ENCODE peak calls at places on chromosomes 11 and 22, in four cellular contexts. O, V, N and U are unnamed samples. For H4K20me1 and H3K36me3, the result is how much of the 10 kb centered on the place peaks cover.

GRCh38 chr11:33033493-33033892 is 5.9 kb upstream of the TCP11L1 start:
- DNase-seq in O (no peak), V (no peak), N (no peak), U (no peak)

GRCh38 chr22:35023692-35024363 is 42.1 kb upstream of the ISX start:
- DNase-seq in V (peak), N (peak), O (peak), U (peak)

GRCh38 chr11:87778341-87778740 is 396.9 kb downstream of the RAB38 start:
- DNase-seq in N (no peak), O (no peak), V (peak), U (no peak)

GRCh38 chr11:88475991-88476418 is 138.5 kb upstream of the CTSC start:
- DNase-seq in N (no peak), V (peak), O (no peak), U (no peak)

GRCh38 chr11:113647856-113648255 is 58.3 kb downstream of the TMPRSS5 start:
- DNase-seq in O (no peak), V (peak), N (no peak), U (no peak)

GRCh38 chr11:103608566-103608965 is 427.9 kb upstream of the DDI1 start:
- DNase-seq in V (peak), N (no peak), O (peak), U (no peak)

GRCh38 chr22:22342697-22343602 is 98.4 kb downstream of the VPREB1 start:
- DNase-seq in V (peak), N (peak), O (peak), U (peak)

GRCh38 chr11:35943761-35944502 is at the start of gene LDLRAD3:
- DNase-seq in V (peak), O (peak), N (peak), U (peak)

GRCh38 chr11:925496-926301 is at the start of gene AP2A2:
- DNase-seq in N (peak), V (peak), O (peak), U (peak)

GRCh38 chr11:35598254-35599125 is 19.8 kb upstream of the FJX1 start:
- DNase-seq in N (no peak), V (no peak), O (no peak), U (no peak)

GRCh38 chr22:27578937-27579617 is 222.5 kb downstream of the MN1 start:
- DNase-seq in N (no peak), O (peak), V (peak), U (no peak)

GRCh38 chr11:113103932-113104331 is 142.7 kb downstream of the NCAM1 start:
- DNase-seq in N (no peak), V (no peak), O (no peak), U (no peak)

GRCh38 chr22:19105867-19106802 is 16.1 kb downstream of the DGCR2 start:
- DNase-seq in N (no peak), V (no peak), O (no peak), U (no peak)

GRCh38 chr11:67409781-67410368 is 5.6 kb upstream of the CARNS1 start:
- DNase-seq in O (no peak), N (no peak), V (no peak), U (no peak)

GRCh38 chr11:95566151-95566670 is 223.4 kb downstream of the FAM76B start:
- DNase-seq in V (no peak), N (no peak), O (peak), U (no peak)

GRCh38 chr11:2316169-2316962 is 14.6 kb downstream of the TSPAN32 start:
- DNase-seq in O (no peak), N (peak), V (no peak), U (no peak)

GRCh38 chr11:86212212-86212611 is 32.3 kb upstream of the EED start:
- DNase-seq in V (no peak), N (no peak), O (no peak), U (no peak)
- H3K4me2 ChIP-seq in V (no peak), N (no peak), O (no peak), U (no peak)

DNA sequence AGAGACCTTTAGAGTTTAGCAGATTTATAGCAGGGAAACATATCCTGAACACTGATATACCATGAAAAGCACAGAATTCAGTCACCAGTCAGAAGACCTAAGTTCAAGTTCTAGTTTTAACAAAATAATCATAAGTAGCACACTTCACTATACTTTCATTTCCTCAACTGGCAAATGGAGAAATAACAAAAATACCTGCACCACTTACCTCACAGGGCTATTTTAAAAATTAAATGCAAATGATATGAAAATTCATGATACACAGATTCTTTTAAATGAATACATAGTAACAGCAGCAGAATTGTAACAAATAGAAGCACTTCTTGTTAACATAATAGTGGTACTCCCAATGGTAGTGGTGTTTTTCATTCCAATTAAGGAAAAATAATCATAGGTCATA is 139.0 kb downstream of the FCHSD2 start:
- DNase-seq in V (no peak), O (no peak), N (no peak), U (no peak)
- H4K20me1 ChIP-seq in V (under half), O (under half), N (under half), U (under half)

GRCh38 chr22:38741166-38741565 is 14.6 kb downstream of the SUN2 start:
- DNase-seq in N (no peak), O (no peak), V (no peak), U (no peak)

GRCh38 chr22:38738475-38739070 is 17.2 kb downstream of the SUN2 start:
- DNase-seq in V (no peak), O (no peak), N (no peak), U (no peak)

GRCh38 chr22:38740754-38741153 is 15.0 kb downstream of the SUN2 start:
- DNase-seq in O (no peak), V (no peak), N (no peak), U (no peak)

GRCh38 chr22:38740116-38740723 is 15.6 kb downstream of the SUN2 start:
- DNase-seq in O (no peak), N (no peak), V (no peak), U (no peak)

GRCh38 chr22:38739300-38740055 is 16.3 kb downstream of the SUN2 start:
- DNase-seq in V (no peak), N (no peak), O (no peak), U (no peak)
- H3K36me3 ChIP-seq in V (under half), N (under half), O (half or more), U (under half)

GRCh38 chr11:5818245-5818865 is 9.6 kb downstream of the OR52N2 start:
- DNase-seq in V (no peak), N (no peak), O (no peak), U (no peak)
- H3K4me2 ChIP-seq in V (no peak), N (no peak), O (no peak), U (peak)

DNA sequence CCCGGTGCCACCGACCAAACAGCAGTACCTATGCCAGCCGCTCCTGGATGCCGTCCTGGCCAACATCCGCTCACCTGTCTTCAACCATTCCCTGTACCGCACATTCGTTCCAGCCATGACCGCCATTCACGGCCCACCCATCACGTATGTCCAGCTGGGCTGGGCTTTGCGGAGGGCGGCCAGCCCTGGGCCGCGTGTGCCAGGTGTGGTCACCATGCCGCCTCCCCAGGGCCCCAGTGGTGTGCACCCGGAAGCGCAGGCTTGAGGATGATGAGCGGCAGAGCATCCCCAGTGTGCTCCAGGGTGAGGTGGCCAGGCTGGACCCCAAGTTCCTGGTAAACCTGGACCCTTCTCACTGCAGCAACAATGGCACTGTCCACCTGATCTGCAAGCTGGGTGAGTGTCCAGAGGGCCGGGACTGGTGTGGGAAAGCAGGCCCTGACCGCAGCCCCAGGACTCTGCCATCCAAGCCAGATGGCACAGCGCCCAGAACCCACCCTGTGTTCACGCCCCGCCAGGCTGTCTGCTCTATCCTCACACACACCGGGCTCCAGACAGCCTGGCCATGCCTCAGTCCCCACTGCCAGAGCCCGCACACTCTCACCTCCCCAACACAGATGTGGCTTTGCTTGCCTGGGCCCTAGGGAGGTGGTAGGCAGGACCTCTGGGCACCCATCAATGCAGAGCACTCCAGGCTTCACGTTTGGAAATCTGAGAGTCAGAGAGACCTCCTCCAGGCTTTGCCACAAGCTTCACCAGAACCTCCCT is 77.6 kb downstream of the MED15 start:
- DNase-seq in O (no peak), N (no peak), V (no peak), U (no peak)
- H4K20me1 ChIP-seq in O (under half), N (under half), V (under half), U (under half)

GRCh38 chr22:30944986-30945385 is 23.6 kb downstream of the MORC2 start:
- DNase-seq in N (no peak), O (no peak), V (no peak), U (no peak)
- H3K36me3 ChIP-seq in N (under half), O (under half), V (half or more), U (half or more)